ENCODE peak calls at places on chromosomes 2 and 18, in nine cellular contexts. X is thoracic aorta, L is left lung, M is fibroblast of pulmonary artery, T is astrocyte of the spinal cord, W is fibroblast of mammary gland, U is neural progenitor cell, V is heart right ventricle, S is body of pancreas. F is an unnamed sample.

GRCh38 chr2:221370076-221370941 is 201.8 kb downstream of the EPHA4 start:
- DNase-seq in X (no peak), L (no peak), M (no peak), T (no peak), W (no peak), U (no peak), V (no peak), S (no peak), F (no peak)

GRCh38 chr2:105364436-105365139 is 27.2 kb downstream of the C2orf49 start:
- DNase-seq in X (no peak), L (no peak), M (no peak), T (no peak), W (no peak), U (no peak), V (no peak), S (no peak), F (no peak)

GRCh38 chr2:127454595-127455565 is 36.7 kb downstream of the PROC start:
- DNase-seq in X (no peak), L (no peak), M (no peak), T (no peak), W (no peak), U (peak), V (no peak), S (peak), F (peak)

GRCh38 chr2:239369631-239370161 is 31.1 kb downstream of the HDAC4 start:
- DNase-seq in X (no peak), L (peak), M (no peak), T (no peak), W (no peak), U (no peak), V (no peak), S (no peak), F (no peak)

GRCh38 chr2:19358242-19359020 is at the start of gene OSR1:
- DNase-seq in X (no peak), L (peak), M (peak), T (peak), W (peak), U (peak), V (peak), S (no peak), F (peak)

GRCh38 chr2:118697771-118698170 is 149.7 kb downstream of the EN1 start:
- DNase-seq in X (no peak), L (no peak), M (peak), T (peak), W (peak), U (no peak), V (no peak), S (no peak), F (no peak)

GRCh38 chr18:48954837-48955527 is 4.2 kb upstream of the SMAD7 start:
- DNase-seq in X (no peak), L (no peak), M (no peak), T (no peak), W (no peak), U (no peak), V (no peak), S (no peak), F (no peak)

GRCh38 chr2:12014088-12014960 is 267.9 kb downstream of the LPIN1 start:
- DNase-seq in X (no peak), L (peak), M (no peak), T (peak), W (peak), U (no peak), V (peak), S (no peak), F (no peak)

GRCh38 chr2:222319576-222320440 is 21.0 kb upstream of the PAX3 start:
- DNase-seq in X (no peak), L (no peak), M (no peak), T (no peak), W (no peak), U (no peak), V (peak), S (peak), F (no peak)

GRCh38 chr18:55152801-55153200 is 193.5 kb upstream of the CCDC68 start:
- DNase-seq in X (no peak), L (no peak), M (peak), T (peak), W (peak), U (no peak), V (no peak), S (no peak), F (no peak)

GRCh38 chr18:51149605-51150429 is 47.7 kb downstream of the MEX3C start:
- DNase-seq in X (no peak), L (no peak), M (peak), T (peak), W (peak), U (no peak), V (no peak), S (no peak), F (no peak)

GRCh38 chr18:51153659-51154371 is 43.7 kb downstream of the MEX3C start:
- DNase-seq in X (no peak), L (no peak), M (no peak), T (no peak), W (no peak), U (no peak), V (no peak), S (no peak), F (no peak)

GRCh38 chr18:51151185-51151567 is 46.3 kb downstream of the MEX3C start:
- DNase-seq in X (no peak), L (no peak), M (no peak), T (no peak), W (no peak), U (no peak), V (no peak), S (no peak), F (no peak)

GRCh38 chr18:51150430-51150746 is 47.1 kb downstream of the MEX3C start:
- DNase-seq in X (no peak), L (no peak), M (no peak), T (no peak), W (no peak), U (no peak), V (no peak), S (no peak), F (no peak)

DNA sequence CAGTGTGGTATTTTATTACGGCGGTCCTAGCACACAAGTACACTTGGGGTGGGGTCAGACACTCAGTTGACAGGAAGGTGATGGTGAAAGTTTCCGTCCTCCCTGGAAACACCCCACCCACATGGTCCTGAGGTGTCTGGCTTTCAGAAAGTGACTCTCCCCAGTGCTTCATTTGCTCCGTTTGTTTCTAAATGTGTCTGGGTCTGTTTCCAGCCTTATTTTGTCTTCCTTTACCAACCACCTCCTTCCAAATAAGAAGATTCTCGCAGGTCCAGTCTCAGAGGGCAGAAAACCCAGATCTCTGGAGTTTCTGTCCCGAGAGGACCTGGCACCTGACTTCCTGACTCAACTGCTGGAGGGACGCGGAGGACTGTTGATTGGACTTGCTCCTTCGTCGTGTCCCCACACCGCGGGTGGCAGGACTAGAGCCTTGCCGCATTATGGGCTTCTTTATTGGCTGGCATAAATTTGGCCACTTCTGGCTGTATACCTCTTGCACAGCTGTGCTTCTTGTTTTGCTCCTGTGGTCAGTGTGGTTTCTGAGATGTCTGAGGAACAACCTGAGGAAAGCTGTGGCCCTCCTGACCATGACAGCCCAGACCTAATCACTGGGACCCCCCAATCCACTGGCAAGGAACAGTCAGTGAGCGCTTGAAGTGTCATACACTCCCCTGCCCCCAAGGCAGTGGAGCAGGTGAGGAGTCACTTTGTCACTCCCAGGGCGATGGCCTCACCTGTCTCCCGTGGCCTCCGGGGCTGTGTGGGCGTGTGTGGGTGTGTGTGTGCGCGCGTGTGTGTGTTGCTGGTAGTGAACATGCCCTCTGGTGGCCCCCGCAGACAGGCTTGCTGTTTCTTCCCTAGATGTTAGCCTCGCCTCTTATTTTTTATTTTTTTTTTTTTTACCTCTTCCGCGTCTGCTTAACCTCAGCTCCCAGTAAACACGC is 45.6 kb downstream of the MEX3C start:
- DNase-seq in X (no peak), L (no peak), M (no peak), T (no peak), W (no peak), U (no peak), V (no peak), S (no peak), F (no peak)
- TF ChIP-seq CTCF in X (no peak), L (no peak), M (no peak), T (no peak), W (no peak), U (no peak), V (no peak), S (no peak), F (no peak)

GRCh38 chr2:27049422-27050280 is 1.8 kb upstream of the AGBL5 start:
- DNase-seq in X (no peak), L (peak), M (no peak), T (no peak), W (no peak), U (no peak), V (no peak), S (no peak), F (peak)
- H3K4me3 ChIP-seq in X (peak), L (peak), M (peak), T (peak), W (peak), U (peak), V (peak), S (peak), F (peak)

GRCh38 chr2:226114436-226114835 is 685.2 kb downstream of the IRS1 start:
- DNase-seq in X (no peak), L (no peak), M (peak), T (peak), W (peak), U (no peak), V (no peak), S (no peak), F (no peak)
- TF ChIP-seq CTCF in X (no peak), L (no peak), M (no peak), T (no peak), W (no peak), U (no peak), V (no peak), S (no peak), F (no peak)

DNA sequence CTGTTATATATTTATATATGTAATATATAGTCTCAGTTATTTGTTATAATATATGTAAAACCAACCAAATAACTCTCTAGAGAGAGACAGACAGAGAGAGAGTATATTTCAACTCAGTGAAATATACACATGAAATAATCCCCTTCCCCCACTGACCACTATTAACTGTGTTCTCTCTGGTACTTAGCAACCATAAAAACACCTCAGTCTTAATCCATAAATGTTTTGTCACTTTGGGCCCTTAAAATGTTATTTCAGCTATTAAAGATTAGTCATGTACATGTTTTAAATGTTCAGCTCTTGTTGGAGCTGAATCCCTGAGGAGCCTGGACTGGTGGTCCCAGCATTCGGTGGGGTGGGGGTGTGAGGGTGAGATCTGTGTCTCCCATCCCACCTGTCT is 122.2 kb upstream of the MAP3K20 start:
- DNase-seq in X (no peak), L (no peak), M (no peak), T (no peak), W (no peak), U (no peak), V (no peak), S (no peak), F (no peak)
- H3K4me3 ChIP-seq in X (no peak), L (no peak), M (no peak), T (no peak), W (no peak), U (no peak), V (no peak), S (no peak), F (no peak)

GRCh38 chr2:34738691-34739090 is 1139.6 kb upstream of the FAM98A start:
- DNase-seq in X (no peak), L (no peak), M (no peak), T (no peak), W (no peak), U (peak), V (no peak), S (no peak), F (peak)
- TF ChIP-seq CTCF in X (no peak), L (no peak), M (no peak), T (no peak), W (no peak), U (peak), V (no peak), S (peak), F (peak)

GRCh38 chr2:232418466-232419244 is 12.0 kb downstream of the ALPG start:
- DNase-seq in X (no peak), L (no peak), M (peak), T (no peak), W (peak), U (peak), V (no peak), S (no peak), F (peak)
- H3K4me3 ChIP-seq in X (peak), L (peak), M (no peak), T (no peak), W (no peak), U (peak), V (peak), S (no peak), F (peak)

GRCh38 chr2:205563646-205564045 is 118.7 kb upstream of the NRP2 start:
- DNase-seq in X (no peak), L (no peak), M (no peak), T (no peak), W (no peak), U (peak), V (peak), S (peak), F (peak)
- TF ChIP-seq CTCF in X (no peak), L (peak), M (peak), T (peak), W (peak), U (peak), V (peak), S (peak), F (peak)

GRCh38 chr18:31760695-31761094 is at the start of gene SLC25A52:
- DNase-seq in X (no peak), L (no peak), M (no peak), T (no peak), W (no peak), U (no peak), V (peak), S (no peak), F (no peak)
- H3K4me3 ChIP-seq in X (no peak), L (no peak), M (no peak), T (no peak), W (no peak), U (no peak), V (no peak), S (no peak), F (no peak)

GRCh38 chr18:711330-711692 is 1.1 kb downstream of the ENOSF1 start:
- DNase-seq in X (no peak), L (no peak), M (no peak), T (no peak), W (no peak), U (peak), V (no peak), S (no peak), F (no peak)

GRCh38 chr18:713135-713490 is 683 bp upstream of the ENOSF1 start:
- DNase-seq in X (no peak), L (no peak), M (no peak), T (no peak), W (no peak), U (no peak), V (no peak), S (no peak), F (no peak)

GRCh38 chr18:710418-711300 is 1.8 kb downstream of the ENOSF1 start:
- DNase-seq in X (no peak), L (no peak), M (no peak), T (no peak), W (no peak), U (no peak), V (no peak), S (no peak), F (no peak)

GRCh38 chr18:712401-713134 is at the start of gene ENOSF1:
- DNase-seq in X (peak), L (peak), M (peak), T (peak), W (peak), U (peak), V (peak), S (peak), F (peak)

GRCh38 chr18:711693-712400 is 583 bp downstream of the ENOSF1 start:
- DNase-seq in X (peak), L (peak), M (peak), T (peak), W (peak), U (peak), V (peak), S (peak), F (peak)
- TF ChIP-seq CTCF in X (no peak), L (no peak), M (no peak), T (peak), W (no peak), U (no peak), V (no peak), S (no peak), F (peak)

GRCh38 chr2:16216555-16216938 is 276.2 kb downstream of the MYCN start:
- DNase-seq in X (no peak), L (no peak), M (no peak), T (no peak), W (no peak), U (peak), V (no peak), S (no peak), F (no peak)
- H3K4me3 ChIP-seq in X (no peak), L (no peak), M (no peak), T (no peak), W (no peak), U (no peak), V (no peak), S (no peak), F (no peak)

F was measured in WERI-Rb-1.